ENCODE peak calls at places on chromosomes 3 and 15, in six cellular contexts. One of them, this sample, is unnamed.

GRCh38 chr15:64522226-64522823 is 61.9 kb downstream of the ZNF609 start:
- DNase-seq in naive thymus-derived CD8-positive, alpha-beta T cell: no peak
- DNase-seq in astrocyte of the cerebellum: no peak
- DNase-seq in GM04504: no peak
- DNase-seq in globus pallidus: peak; percentile 64
- DNase-seq in NCI-H1436: no peak
- DNase-seq in this sample: no peak

GRCh38 chr15:101025116-101025885 is 106.1 kb downstream of the LRRK1 start:
- DNase-seq in astrocyte of the cerebellum: no peak
- DNase-seq in GM04504: no peak
- DNase-seq in NCI-H1436: no peak
- DNase-seq in naive thymus-derived CD8-positive, alpha-beta T cell: no peak
- DNase-seq in globus pallidus: no peak
- DNase-seq in this sample: no peak

GRCh38 chr3:111712294-111713180 is 117.4 kb upstream of the ZBED2 start:
- DNase-seq in NCI-H1436: peak; percentile 98
- DNase-seq in astrocyte of the cerebellum: no peak
- DNase-seq in GM04504: no peak
- DNase-seq in naive thymus-derived CD8-positive, alpha-beta T cell: no peak
- DNase-seq in globus pallidus: no peak
- DNase-seq in this sample: peak; percentile 37

GRCh38 chr15:57607570-57608000 is 15.9 kb downstream of the MYZAP start:
- DNase-seq in globus pallidus: no peak
- DNase-seq in naive thymus-derived CD8-positive, alpha-beta T cell: no peak
- DNase-seq in GM04504: peak; percentile 21
- DNase-seq in NCI-H1436: no peak
- DNase-seq in astrocyte of the cerebellum: no peak
- DNase-seq in this sample: peak; percentile 51

GRCh38 chr3:3799173-3800075 is at the start of gene LRRN1:
- DNase-seq in NCI-H1436: peak; percentile 61
- DNase-seq in GM04504: no peak
- DNase-seq in globus pallidus: peak; percentile 69
- DNase-seq in astrocyte of the cerebellum: no peak
- DNase-seq in naive thymus-derived CD8-positive, alpha-beta T cell: peak; percentile 46
- DNase-seq in this sample: peak; percentile 21

GRCh38 chr15:77012868-77013267 is 17.9 kb downstream of the PSTPIP1 start:
- DNase-seq in globus pallidus: no peak
- DNase-seq in NCI-H1436: no peak
- DNase-seq in astrocyte of the cerebellum: no peak
- DNase-seq in GM04504: no peak
- DNase-seq in naive thymus-derived CD8-positive, alpha-beta T cell: peak; percentile 29
- DNase-seq in this sample: no peak

GRCh38 chr3:106485802-106486201 is 617.0 kb upstream of the CBLB start:
- DNase-seq in astrocyte of the cerebellum: no peak
- DNase-seq in GM04504: no peak
- DNase-seq in naive thymus-derived CD8-positive, alpha-beta T cell: no peak
- DNase-seq in globus pallidus: no peak
- DNase-seq in NCI-H1436: peak; percentile 68
- DNase-seq in this sample: no peak

GRCh38 chr15:34147371-34148140 is 45.7 kb downstream of the PGBD4 start:
- DNase-seq in naive thymus-derived CD8-positive, alpha-beta T cell: no peak
- DNase-seq in astrocyte of the cerebellum: no peak
- DNase-seq in globus pallidus: no peak
- DNase-seq in GM04504: no peak
- DNase-seq in NCI-H1436: no peak
- DNase-seq in this sample: no peak

GRCh38 chr3:18445421-18446066 is 20.4 kb upstream of the SATB1 start:
- DNase-seq in globus pallidus: peak; percentile 17
- DNase-seq in naive thymus-derived CD8-positive, alpha-beta T cell: peak; percentile 79
- DNase-seq in astrocyte of the cerebellum: no peak
- DNase-seq in NCI-H1436: no peak
- DNase-seq in GM04504: no peak
- DNase-seq in this sample: no peak

GRCh38 chr3:191307341-191307740 is 21.9 kb upstream of the CCDC50 start:
- DNase-seq in naive thymus-derived CD8-positive, alpha-beta T cell: no peak
- DNase-seq in NCI-H1436: no peak
- DNase-seq in globus pallidus: no peak
- DNase-seq in astrocyte of the cerebellum: no peak
- DNase-seq in GM04504: no peak
- DNase-seq in this sample: no peak

GRCh38 chr3:73365756-73366397 is 258.9 kb downstream of the PDZRN3 start:
- DNase-seq in globus pallidus: peak; percentile 85
- DNase-seq in NCI-H1436: no peak
- DNase-seq in GM04504: peak; percentile 39
- DNase-seq in naive thymus-derived CD8-positive, alpha-beta T cell: no peak
- DNase-seq in astrocyte of the cerebellum: peak; percentile 75
- DNase-seq in this sample: peak; percentile 96

GRCh38 chr3:187748050-187748481 is 2.8 kb upstream of the BCL6 start:
- DNase-seq in NCI-H1436: peak; percentile 94
- DNase-seq in astrocyte of the cerebellum: no peak
- DNase-seq in GM04504: no peak
- DNase-seq in globus pallidus: peak; percentile 90
- DNase-seq in naive thymus-derived CD8-positive, alpha-beta T cell: peak; percentile 85
- DNase-seq in this sample: peak; percentile 73

This sample was measured in AG20443.